ENCODE peak calls at places on chromosome 10, in six cellular contexts. One of them, this sample, is unnamed.

GRCh38 chr10:4343798-4344370 is 482.1 kb upstream of the AKR1E2 start:
- DNase-seq in endothelial cell of umbilical vein: no peak
- DNase-seq in A549: no peak
- DNase-seq in HepG2: no peak
- DNase-seq in K562: no peak
- DNase-seq in GM12878: no peak
- DNase-seq in this sample: no peak

GRCh38 chr10:98295907-98296306 is 27.9 kb upstream of the LOXL4 start:
- DNase-seq in endothelial cell of umbilical vein: no peak
- DNase-seq in A549: no peak
- DNase-seq in HepG2: no peak
- DNase-seq in K562: no peak
- DNase-seq in GM12878: no peak
- DNase-seq in this sample: peak; percentile 45

GRCh38 chr10:35442592-35442991 is 106.3 kb downstream of the CCNY start:
- DNase-seq in endothelial cell of umbilical vein: no peak
- DNase-seq in A549: no peak
- DNase-seq in HepG2: no peak
- DNase-seq in K562: no peak
- DNase-seq in GM12878: no peak
- DNase-seq in this sample: no peak

GRCh38 chr10:329361-330099 is 194.3 kb downstream of the ZMYND11 start:
- DNase-seq in endothelial cell of umbilical vein: peak; percentile 85
- DNase-seq in A549: peak; percentile 86
- DNase-seq in HepG2: peak; percentile 80
- DNase-seq in K562: peak; percentile 58
- DNase-seq in GM12878: no peak
- DNase-seq in this sample: peak; percentile 90

GRCh38 chr10:59003203-59003602 is 173.2 kb upstream of the PHYHIPL start:
- DNase-seq in endothelial cell of umbilical vein: no peak
- DNase-seq in A549: no peak
- DNase-seq in HepG2: no peak
- DNase-seq in K562: no peak
- DNase-seq in GM12878: no peak
- DNase-seq in this sample: no peak

GRCh38 chr10:80261316-80262030 is 28.0 kb downstream of the MAT1A start:
- DNase-seq in endothelial cell of umbilical vein: no peak
- DNase-seq in A549: no peak
- DNase-seq in HepG2: peak; percentile 56
- DNase-seq in K562: no peak
- DNase-seq in GM12878: no peak
- DNase-seq in this sample: no peak

GRCh38 chr10:132493246-132493755 is 44.3 kb upstream of the INPP5A start:
- DNase-seq in endothelial cell of umbilical vein: no peak
- DNase-seq in A549: no peak
- DNase-seq in HepG2: no peak
- DNase-seq in K562: no peak
- DNase-seq in GM12878: no peak
- DNase-seq in this sample: no peak

GRCh38 chr10:31961675-31962074 is 33.0 kb upstream of the ARHGAP12 start:
- DNase-seq in endothelial cell of umbilical vein: no peak
- DNase-seq in A549: peak; percentile 33
- DNase-seq in HepG2: no peak
- DNase-seq in K562: no peak
- DNase-seq in GM12878: no peak
- DNase-seq in this sample: peak; percentile 92

GRCh38 chr10:96740579-96741281 is 20.4 kb upstream of the PIK3AP1 start:
- DNase-seq in endothelial cell of umbilical vein: no peak
- DNase-seq in A549: no peak
- DNase-seq in HepG2: no peak
- DNase-seq in K562: no peak
- DNase-seq in GM12878: no peak
- DNase-seq in this sample: peak; percentile 99

GRCh38 chr10:129768437-129769355 is 195.4 kb downstream of the EBF3 start:
- DNase-seq in endothelial cell of umbilical vein: no peak
- DNase-seq in A549: no peak
- DNase-seq in HepG2: no peak
- DNase-seq in K562: no peak
- DNase-seq in GM12878: no peak
- DNase-seq in this sample: peak; percentile 65

GRCh38 chr10:37760817-37761216 is 96.6 kb downstream of the ZNF248 start:
- DNase-seq in endothelial cell of umbilical vein: no peak
- DNase-seq in A549: no peak
- DNase-seq in HepG2: no peak
- DNase-seq in K562: no peak
- DNase-seq in GM12878: no peak
- DNase-seq in this sample: peak; percentile 94

GRCh38 chr10:126062132-126063032 is 166.0 kb downstream of the FANK1 start:
- DNase-seq in endothelial cell of umbilical vein: peak; percentile 97
- DNase-seq in A549: peak; percentile 88
- DNase-seq in HepG2: no peak
- DNase-seq in K562: peak; percentile 24
- DNase-seq in GM12878: no peak
- DNase-seq in this sample: peak; percentile 28

GRCh38 chr10:120221873-120222485 is 235.0 kb upstream of the PLPP4 start:
- DNase-seq in endothelial cell of umbilical vein: peak; percentile 64
- DNase-seq in A549: peak; percentile 65
- DNase-seq in HepG2: peak; percentile 64
- DNase-seq in K562: peak; percentile 49
- DNase-seq in GM12878: no peak
- DNase-seq in this sample: peak; percentile 66

GRCh38 chr10:84178387-84178697 is 4.7 kb downstream of the GPR15LG start:
- DNase-seq in endothelial cell of umbilical vein: no peak
- DNase-seq in A549: no peak
- DNase-seq in HepG2: no peak
- DNase-seq in K562: no peak
- DNase-seq in GM12878: no peak
- DNase-seq in this sample: no peak

DNA sequence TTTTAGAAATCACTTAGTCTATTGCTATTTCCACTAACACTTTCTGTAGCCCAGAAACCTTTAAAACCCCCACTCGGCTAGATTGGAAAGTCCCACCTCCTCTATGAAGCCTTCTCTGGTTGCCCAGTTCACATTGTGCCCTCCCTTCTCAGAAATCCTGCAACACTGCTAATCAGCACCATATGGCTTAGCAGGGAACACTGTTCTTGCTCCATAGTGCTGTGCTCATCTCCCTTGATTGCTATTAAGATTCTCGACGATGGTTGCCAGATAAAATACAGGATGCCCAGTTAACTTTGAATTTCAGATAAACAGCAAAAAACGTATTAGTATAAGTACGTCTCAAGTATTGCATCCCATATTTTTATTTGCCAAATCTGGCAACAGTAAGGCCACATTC is 40.1 kb upstream of the XPNPEP1 start:
- DNase-seq in endothelial cell of umbilical vein: no peak
- DNase-seq in A549: no peak
- DNase-seq in HepG2: no peak
- DNase-seq in K562: no peak
- DNase-seq in GM12878: no peak
- DNase-seq in this sample: no peak
- TF ChIP-seq MYC in endothelial cell of umbilical vein: no peak
- TF ChIP-seq MYC in A549: no peak
- TF ChIP-seq MYC in HepG2: no peak
- TF ChIP-seq MYC in K562: no peak
- TF ChIP-seq MYC in GM12878: no peak
- TF ChIP-seq MYC in this sample: no peak

DNA sequence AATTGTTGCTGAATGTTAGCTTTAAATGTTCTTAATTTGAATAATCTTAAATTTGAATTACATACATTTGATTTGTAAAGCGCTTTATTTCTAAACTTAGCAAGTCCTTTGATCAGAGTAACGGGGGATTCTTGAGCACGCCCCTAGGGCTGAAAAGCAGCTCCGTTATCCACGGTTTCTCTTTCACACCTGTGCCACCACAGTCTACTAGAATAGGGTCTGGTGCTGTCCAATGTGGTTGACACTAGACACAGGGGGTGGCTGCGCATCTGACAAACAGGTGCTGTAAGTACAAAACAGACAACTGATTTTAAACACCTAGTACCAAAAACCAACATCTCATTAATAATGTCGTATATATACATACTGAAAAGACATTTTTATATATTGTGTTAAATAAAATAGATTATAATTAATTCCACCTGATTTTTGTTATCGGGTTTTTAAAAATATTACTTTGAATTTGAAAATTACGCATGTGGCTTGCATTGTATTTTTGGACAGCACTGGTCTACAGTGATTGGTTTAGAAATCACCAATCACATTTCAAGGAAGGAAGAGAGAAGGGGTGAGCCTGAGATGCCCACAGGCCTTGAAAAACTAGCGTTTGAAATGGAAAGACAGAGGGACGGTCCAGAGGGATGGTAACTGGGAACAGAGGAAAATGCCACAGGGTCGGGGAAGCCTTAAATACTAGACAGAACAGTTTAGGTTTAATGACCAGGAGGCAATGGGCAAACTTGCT is 7.3 kb downstream of the SEPHS1 start:
- DNase-seq in endothelial cell of umbilical vein: no peak
- DNase-seq in A549: no peak
- DNase-seq in HepG2: no peak
- DNase-seq in K562: no peak
- DNase-seq in GM12878: peak; percentile 49
- DNase-seq in this sample: no peak
- TF ChIP-seq MAX in endothelial cell of umbilical vein: no peak
- TF ChIP-seq MAX in A549: no peak
- TF ChIP-seq MAX in HepG2: no peak
- TF ChIP-seq MAX in K562: no peak
- TF ChIP-seq MAX in GM12878: peak; percentile 57
- TF ChIP-seq MAX in this sample: no peak

DNA sequence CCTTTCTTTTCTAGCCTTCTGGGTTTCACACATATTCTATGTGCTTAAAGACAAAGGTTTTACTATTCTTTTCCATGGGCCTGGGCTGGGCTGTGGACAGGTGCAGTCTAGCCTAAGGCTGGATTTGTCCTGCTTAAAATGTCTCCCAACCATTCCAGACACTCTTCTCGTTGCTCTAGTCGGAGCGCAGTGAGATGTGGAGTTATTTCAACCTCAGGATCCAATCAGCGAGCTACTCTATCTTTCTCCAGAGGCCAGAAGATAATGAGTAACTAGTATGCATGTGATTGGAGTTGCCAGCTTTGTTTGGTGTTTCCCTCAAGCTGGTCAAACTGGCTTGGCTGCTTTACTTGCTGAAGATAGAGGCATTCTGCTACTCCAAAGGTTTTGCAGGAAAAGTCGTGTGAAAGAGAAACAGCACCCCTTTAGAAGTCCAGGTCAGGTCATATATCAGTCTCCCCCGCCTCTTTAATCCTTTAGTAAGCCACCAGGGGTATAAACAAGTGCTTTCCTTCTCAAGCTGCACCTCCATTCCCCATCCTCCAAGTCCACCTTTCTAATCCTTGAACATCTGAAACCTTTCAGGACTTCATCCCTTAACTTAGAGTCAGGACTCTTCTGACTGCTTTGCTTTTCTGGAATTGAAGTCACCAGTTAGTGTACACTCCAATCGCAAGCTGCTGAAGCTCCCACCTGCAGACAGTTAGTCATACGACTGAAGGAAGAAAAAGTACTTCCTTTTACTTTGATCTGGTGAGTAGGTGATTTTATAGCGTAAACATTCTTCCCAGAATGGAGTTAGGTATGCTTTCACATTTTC is 78.8 kb downstream of the DNMBP start:
- DNase-seq in endothelial cell of umbilical vein: no peak
- DNase-seq in A549: peak; percentile 75
- DNase-seq in HepG2: peak; percentile 82
- DNase-seq in K562: no peak
- DNase-seq in GM12878: no peak
- DNase-seq in this sample: no peak
- TF ChIP-seq POLR2A in endothelial cell of umbilical vein: no peak
- TF ChIP-seq POLR2A in A549: no peak
- TF ChIP-seq POLR2A in HepG2: peak; percentile 75
- TF ChIP-seq POLR2A in K562: no peak
- TF ChIP-seq POLR2A in GM12878: no peak
- TF ChIP-seq POLR2A in this sample: no peak

DNA sequence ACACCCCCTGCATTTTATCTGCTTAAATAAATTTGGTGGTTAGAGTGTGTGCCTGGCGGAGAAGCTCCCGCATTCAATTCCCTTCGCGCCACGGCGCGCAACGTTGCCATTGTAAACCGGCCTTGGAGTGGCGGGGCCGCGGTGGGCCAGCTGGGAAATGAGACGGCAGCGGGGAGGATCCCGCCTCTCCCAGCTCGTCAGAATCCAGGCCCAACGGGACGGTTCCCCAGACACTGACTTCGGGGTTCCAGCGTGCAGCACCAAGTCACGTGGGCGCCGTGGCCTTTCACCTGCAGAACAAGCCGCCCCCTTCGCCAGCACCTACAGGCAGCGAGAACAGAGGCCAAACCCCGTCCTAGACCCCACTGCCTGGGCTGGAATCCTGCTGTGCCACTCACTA is 103.4 kb downstream of the GRID1 start:
- DNase-seq in endothelial cell of umbilical vein: no peak
- DNase-seq in A549: no peak
- DNase-seq in HepG2: no peak
- DNase-seq in K562: no peak
- DNase-seq in GM12878: no peak
- DNase-seq in this sample: no peak
- TF ChIP-seq MYC in endothelial cell of umbilical vein: no peak
- TF ChIP-seq MYC in A549: no peak
- TF ChIP-seq MYC in HepG2: no peak
- TF ChIP-seq MYC in K562: no peak
- TF ChIP-seq MYC in GM12878: no peak
- TF ChIP-seq MYC in this sample: no peak